ENCODE peak calls at places on chromosomes 1 and 21, in seven cellular contexts. H is astrocyte of the cerebellum, E is heart right ventricle, U is AG09309, W is PC-3, A is BJ, M is AG04450. S is an unnamed sample.

GRCh38 chr1:225888898-225889690 is at the start of gene LEFTY1:
- DNase-seq in H (no peak), E (no peak), U (no peak), W (no peak), A (no peak), M (no peak), S (no peak)

GRCh38 chr1:62439652-62440371 is 3.0 kb downstream of the USP1 start:
- DNase-seq in H (peak), E (no peak), U (no peak), W (no peak), A (no peak), M (no peak), S (peak)

GRCh38 chr1:9684806-9685205 is 33.3 kb downstream of the PIK3CD start:
- DNase-seq in H (no peak), E (no peak), U (no peak), W (no peak), A (no peak), M (no peak), S (no peak)

GRCh38 chr1:240732390-240732789 is 120.4 kb upstream of the GREM2 start:
- DNase-seq in H (peak), E (no peak), U (no peak), W (peak), A (no peak), M (peak), S (peak)

GRCh38 chr1:209530990-209531389 is 52.5 kb upstream of the CAMK1G start:
- DNase-seq in H (no peak), E (no peak), U (no peak), W (peak), A (no peak), M (no peak), S (no peak)

GRCh38 chr21:35732788-35733187 is 327.5 kb downstream of the SETD4 start:
- DNase-seq in H (no peak), E (no peak), U (no peak), W (peak), A (no peak), M (no peak), S (no peak)

GRCh38 chr1:69410893-69411292 is 156.8 kb upstream of the LRRC7 start:
- DNase-seq in H (no peak), E (peak), U (no peak), W (no peak), A (no peak), M (no peak), S (no peak)

GRCh38 chr1:62358974-62359373 is 39.7 kb upstream of the KANK4 start:
- DNase-seq in H (no peak), E (no peak), U (no peak), W (no peak), A (no peak), M (no peak), S (no peak)

GRCh38 chr21:35204850-35205564 is 155.9 kb upstream of the RUNX1 start:
- DNase-seq in H (no peak), E (peak), U (no peak), W (no peak), A (peak), M (peak), S (peak)

GRCh38 chr1:202848191-202848542 is 37.4 kb downstream of the PCAT6 start:
- DNase-seq in H (no peak), E (no peak), U (no peak), W (no peak), A (no peak), M (no peak), S (no peak)

GRCh38 chr1:153572569-153573015 is 6.9 kb upstream of the S100A2 start:
- DNase-seq in H (peak), E (peak), U (peak), W (peak), A (no peak), M (no peak), S (peak)

GRCh38 chr1:232902766-232903357 is 47.5 kb upstream of the NTPCR start:
- DNase-seq in H (no peak), E (no peak), U (no peak), W (no peak), A (no peak), M (no peak), S (no peak)

GRCh38 chr1:8182034-8182761 is 135.7 kb upstream of the SLC45A1 start:
- DNase-seq in H (no peak), E (no peak), U (no peak), W (peak), A (no peak), M (no peak), S (no peak)

GRCh38 chr1:35369922-35370671 is 101.6 kb downstream of the ZMYM4 start:
- DNase-seq in H (peak), E (peak), U (peak), W (no peak), A (peak), M (peak), S (peak)

GRCh38 chr1:154386643-154387352 is 18.3 kb upstream of the IL6R start:
- DNase-seq in H (no peak), E (no peak), U (no peak), W (no peak), A (no peak), M (no peak), S (no peak)

GRCh38 chr1:155888481-155888880 is 22.7 kb downstream of the RIT1 start:
- DNase-seq in H (no peak), E (no peak), U (no peak), W (no peak), A (no peak), M (no peak), S (no peak)

GRCh38 chr1:7581754-7582264 is 189.3 kb upstream of the VAMP3 start:
- DNase-seq in H (no peak), E (no peak), U (no peak), W (no peak), A (no peak), M (no peak), S (no peak)

GRCh38 chr1:114482585-114482984 is 28.4 kb downstream of the TRIM33 start:
- DNase-seq in H (no peak), E (no peak), U (no peak), W (no peak), A (no peak), M (no peak), S (no peak)

GRCh38 chr1:7608628-7609295 is 162.3 kb upstream of the VAMP3 start:
- DNase-seq in H (no peak), E (no peak), U (no peak), W (no peak), A (no peak), M (no peak), S (no peak)

GRCh38 chr1:10632691-10633090 is 157.9 kb downstream of the PEX14 start:
- DNase-seq in H (no peak), E (no peak), U (no peak), W (no peak), A (no peak), M (no peak), S (no peak)

DNA sequence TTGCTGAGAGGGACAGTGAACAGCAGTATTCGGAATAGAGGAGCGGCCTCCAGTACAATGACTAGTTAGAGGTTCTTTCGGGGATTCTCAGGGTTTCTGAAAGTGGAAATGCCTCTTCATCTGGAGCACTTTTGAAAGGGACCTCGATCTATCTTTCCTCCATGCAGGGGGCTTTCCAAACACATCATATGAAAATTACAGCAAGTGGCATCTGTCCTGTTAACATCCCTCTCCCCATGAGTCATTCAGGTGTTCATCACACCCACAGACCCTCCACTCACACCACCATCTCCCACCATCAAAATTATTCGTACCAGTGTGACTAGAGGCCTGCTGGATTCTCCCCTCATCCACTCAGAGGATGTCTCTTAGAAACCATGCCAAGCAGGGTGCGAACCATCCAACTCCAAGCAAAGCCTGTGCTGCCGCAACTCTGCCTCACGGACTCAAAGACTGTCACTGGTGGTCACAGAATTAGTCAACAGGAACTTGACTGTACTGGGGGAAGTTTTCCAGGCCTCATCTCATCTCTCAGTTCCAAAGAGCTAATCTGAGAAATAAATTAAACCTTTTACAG is 211.1 kb downstream of the MRPL39 start:
- DNase-seq in H (no peak), E (no peak), U (no peak), W (no peak), A (no peak), M (no peak), S (no peak)
- TF ChIP-seq CTCF in H (no peak), E (no peak), U (no peak), W (no peak), A (no peak), M (no peak), S (no peak)

GRCh38 chr1:228003461-228004330 is 3.1 kb upstream of the WNT3A start:
- DNase-seq in H (no peak), E (peak), U (no peak), W (no peak), A (no peak), M (no peak), S (no peak)

GRCh38 chr1:228005511-228006033 is 1.2 kb upstream of the WNT3A start:
- DNase-seq in H (no peak), E (peak), U (no peak), W (peak), A (no peak), M (no peak), S (no peak)

GRCh38 chr1:228004331-228004871 is 2.4 kb upstream of the WNT3A start:
- DNase-seq in H (no peak), E (peak), U (no peak), W (peak), A (no peak), M (no peak), S (no peak)

GRCh38 chr1:228006034-228006792 is 585 bp upstream of the WNT3A start:
- DNase-seq in H (no peak), E (peak), U (no peak), W (no peak), A (no peak), M (no peak), S (no peak)

GRCh38 chr1:228004887-228005462 is 1.8 kb upstream of the WNT3A start:
- DNase-seq in H (no peak), E (peak), U (no peak), W (no peak), A (no peak), M (no peak), S (no peak)
- H3K4me3 ChIP-seq in H (no peak), E (no peak), U (no peak), W (no peak), A (no peak), M (no peak), S (no peak)

GRCh38 chr1:41475859-41476567 is 8.5 kb downstream of the EDN2 start:
- DNase-seq in H (no peak), E (no peak), U (no peak), W (no peak), A (no peak), M (no peak), S (no peak)
- TF ChIP-seq CTCF in H (peak), E (no peak), U (peak), W (peak), A (peak), M (peak), S (no peak)

GRCh38 chr1:52636701-52637695 is 4.0 kb downstream of the SHISAL2A start:
- DNase-seq in H (no peak), E (no peak), U (no peak), W (no peak), A (no peak), M (no peak), S (no peak)
- H3K4me3 ChIP-seq in H (no peak), E (no peak), U (no peak), W (no peak), A (no peak), M (no peak), S (no peak)